ENCODE peak calls at places on chromosomes 12 and 14, in four cellular contexts. T, G, J and E are unnamed samples.

GRCh38 chr14:101594511-101595148 is 33.3 kb downstream of the DIO3 start:
- DNase-seq in T (no peak), J (no peak), G (no peak), E (no peak)

GRCh38 chr14:21913759-21914158 is 240.1 kb upstream of the OR4E1 start:
- DNase-seq in T (no peak), G (peak), J (peak), E (no peak)

GRCh38 chr12:8603858-8604257 is 8.8 kb downstream of the AICDA start:
- DNase-seq in T (no peak), J (no peak), G (no peak), E (no peak)

GRCh38 chr12:111094157-111094772 is 173.9 kb upstream of the MYL2 start:
- DNase-seq in T (no peak), J (no peak), G (no peak), E (no peak)

GRCh38 chr12:23810327-23810902 is 139.1 kb downstream of the SOX5 start:
- DNase-seq in T (no peak), J (no peak), G (no peak), E (no peak)

GRCh38 chr14:90903101-90903500 is 86.9 kb upstream of the TTC7B start:
- DNase-seq in J (no peak), T (peak), G (peak), E (peak)

GRCh38 chr14:68502196-68502595 is 290.7 kb downstream of the ZFP36L1 start:
- DNase-seq in T (no peak), G (no peak), J (no peak), E (no peak)

GRCh38 chr12:28780096-28780495 is 369.0 kb upstream of the FAR2 start:
- DNase-seq in J (no peak), T (no peak), G (no peak), E (no peak)

GRCh38 chr14:73732006-73732405 is 17.8 kb upstream of the PNMA1 start:
- DNase-seq in J (no peak), T (no peak), G (no peak), E (no peak)

GRCh38 chr12:27998170-27999110 is 25.9 kb upstream of the PTHLH start:
- DNase-seq in T (no peak), J (no peak), G (no peak), E (no peak)

GRCh38 chr12:19273482-19274330 is 144.2 kb downstream of the PLEKHA5 start:
- DNase-seq in G (no peak), J (no peak), T (no peak), E (no peak)

GRCh38 chr14:100778951-100779690 is 46.8 kb upstream of the MEG3 start:
- DNase-seq in G (no peak), J (no peak), T (no peak), E (peak)

GRCh38 chr12:130137141-130138018 is 24.9 kb upstream of the FZD10 start:
- DNase-seq in T (no peak), J (no peak), G (no peak), E (no peak)

GRCh38 chr14:99720941-99721791 is 37.1 kb downstream of the CYP46A1 start:
- DNase-seq in T (no peak), G (no peak), J (peak), E (no peak)

GRCh38 chr14:104158827-104159798 is 20.7 kb downstream of the KIF26A start:
- DNase-seq in G (no peak), T (no peak), J (no peak), E (no peak)

GRCh38 chr14:105591052-105591451 is 64.7 kb downstream of the TMEM121 start:
- DNase-seq in G (no peak), T (no peak), J (no peak), E (peak)

GRCh38 chr12:52247622-52248540 is 14.8 kb downstream of the KRT7 start:
- DNase-seq in T (no peak), J (no peak), G (no peak), E (peak)

GRCh38 chr12:19916982-19917381 is 451.4 kb upstream of the PDE3A start:
- DNase-seq in T (no peak), G (no peak), J (no peak), E (no peak)

GRCh38 chr12:67318786-67319185 is 49.6 kb downstream of the CAND1 start:
- DNase-seq in T (no peak), J (no peak), G (no peak), E (no peak)

GRCh38 chr12:52670961-52671360 is 9.2 kb downstream of the KRT1 start:
- DNase-seq in T (no peak), G (no peak), J (no peak), E (no peak)

GRCh38 chr12:49838973-49839633 is 3.8 kb downstream of the BCDIN3D start:
- DNase-seq in G (no peak), J (no peak), T (no peak), E (no peak)

GRCh38 chr12:46559311-46559710 is 186.7 kb upstream of the SLC38A2 start:
- DNase-seq in J (no peak), G (no peak), T (no peak), E (no peak)

GRCh38 chr14:61489932-61490331 is 168.6 kb downstream of the PRKCH start:
- DNase-seq in T (no peak), G (no peak), J (peak), E (no peak)

GRCh38 chr14:39318574-39318973 is 84.9 kb downstream of the MIA2 start:
- DNase-seq in T (no peak), G (no peak), J (no peak), E (no peak)

GRCh38 chr14:21055473-21056117 is 2.0 kb upstream of the RNASE8 start:
- DNase-seq in J (no peak), T (no peak), G (no peak), E (no peak)

GRCh38 chr14:64191756-64192155 is 102.4 kb downstream of the ESR2 start:
- DNase-seq in G (no peak), J (no peak), T (no peak), E (peak)